ENCODE peak calls at places on chromosomes 2 and 18, in nine cellular contexts. Y, L, Z, G, I, N, W, M and K are unnamed samples. For H3K4me1, the result is how much of the 10 kb centered on the place peaks cover.

GRCh38 chr2:150001788-150002187 is 414.2 kb upstream of the MMADHC start:
- DNase-seq in Z (no peak), Y (no peak), L (no peak), W (no peak), G (no peak), I (no peak), N (no peak), M (no peak), K (no peak)

GRCh38 chr18:37574113-37574512 is 8.5 kb upstream of the CELF4 start:
- DNase-seq in M (no peak), L (no peak), N (no peak), G (no peak), Z (no peak), I (no peak), Y (peak), W (no peak), K (no peak)

GRCh38 chr2:241272722-241273551 is 42.5 kb downstream of the HDLBP start:
- DNase-seq in I (no peak), G (peak), N (peak), Y (peak), L (peak), M (peak), W (peak), Z (no peak), K (peak)

GRCh38 chr18:58532972-58533371 is 95.9 kb downstream of the ALPK2 start:
- DNase-seq in G (no peak), M (no peak), I (no peak), L (no peak), W (no peak), Z (no peak), Y (no peak), N (no peak), K (no peak)

GRCh38 chr2:44053052-44053451 is 57.3 kb upstream of the LRPPRC start:
- DNase-seq in G (no peak), M (no peak), W (no peak), I (no peak), N (no peak), L (no peak), Y (no peak), Z (no peak), K (no peak)

GRCh38 chr2:46067501-46068292 is 229.5 kb upstream of the EPAS1 start:
- DNase-seq in W (no peak), Y (peak), I (no peak), G (no peak), Z (peak), M (no peak), N (no peak), L (peak), K (peak)

GRCh38 chr2:179393481-179393880 is 128.8 kb upstream of the SESTD1 start:
- DNase-seq in Z (no peak), M (no peak), W (no peak), G (no peak), L (no peak), N (no peak), I (no peak), Y (peak), K (peak)

GRCh38 chr18:79484661-79485621 is 89.2 kb downstream of the NFATC1 start:
- DNase-seq in N (peak), L (no peak), G (peak), Z (no peak), I (peak), M (peak), W (no peak), Y (no peak), K (peak)

GRCh38 chr2:240208631-240209211 is 68.3 kb upstream of the OTOS start:
- DNase-seq in I (peak), M (no peak), G (no peak), Y (no peak), L (no peak), N (no peak), Z (no peak), W (no peak), K (no peak)

GRCh38 chr2:200137691-200138090 is 168.8 kb upstream of the SPATS2L start:
- DNase-seq in Y (no peak), G (no peak), N (no peak), I (no peak), L (no peak), Z (no peak), W (no peak), M (no peak), K (no peak)

GRCh38 chr2:3466482-3466863 is 52.9 kb downstream of the ADI1 start:
- DNase-seq in G (no peak), Y (no peak), I (peak), W (no peak), L (no peak), N (peak), Z (no peak), M (peak), K (no peak)

GRCh38 chr2:108988076-108988795 is 784 bp downstream of the EDAR start:
- DNase-seq in I (no peak), G (no peak), M (no peak), N (no peak), Z (no peak), L (no peak), Y (peak), W (no peak), K (no peak)

GRCh38 chr2:140585016-140585415 is 1545.8 kb downstream of the LRP1B start:
- DNase-seq in L (no peak), I (no peak), M (no peak), N (no peak), G (no peak), Y (no peak), W (no peak), Z (no peak), K (no peak)

GRCh38 chr18:57925706-57926105 is 118.3 kb upstream of the NEDD4L start:
- DNase-seq in I (no peak), N (no peak), L (no peak), M (no peak), Z (no peak), G (no peak), Y (peak), W (no peak), K (peak)

GRCh38 chr2:100978582-100979051 is 23.5 kb upstream of the RPL31 start:
- DNase-seq in I (no peak), N (peak), W (no peak), M (no peak), G (no peak), Z (no peak), Y (no peak), L (no peak), K (peak)

GRCh38 chr18:22391571-22392359 is 25.9 kb downstream of the CTAGE1 start:
- DNase-seq in N (no peak), Z (no peak), L (no peak), Y (peak), W (no peak), I (no peak), G (peak), M (peak), K (peak)

DNA sequence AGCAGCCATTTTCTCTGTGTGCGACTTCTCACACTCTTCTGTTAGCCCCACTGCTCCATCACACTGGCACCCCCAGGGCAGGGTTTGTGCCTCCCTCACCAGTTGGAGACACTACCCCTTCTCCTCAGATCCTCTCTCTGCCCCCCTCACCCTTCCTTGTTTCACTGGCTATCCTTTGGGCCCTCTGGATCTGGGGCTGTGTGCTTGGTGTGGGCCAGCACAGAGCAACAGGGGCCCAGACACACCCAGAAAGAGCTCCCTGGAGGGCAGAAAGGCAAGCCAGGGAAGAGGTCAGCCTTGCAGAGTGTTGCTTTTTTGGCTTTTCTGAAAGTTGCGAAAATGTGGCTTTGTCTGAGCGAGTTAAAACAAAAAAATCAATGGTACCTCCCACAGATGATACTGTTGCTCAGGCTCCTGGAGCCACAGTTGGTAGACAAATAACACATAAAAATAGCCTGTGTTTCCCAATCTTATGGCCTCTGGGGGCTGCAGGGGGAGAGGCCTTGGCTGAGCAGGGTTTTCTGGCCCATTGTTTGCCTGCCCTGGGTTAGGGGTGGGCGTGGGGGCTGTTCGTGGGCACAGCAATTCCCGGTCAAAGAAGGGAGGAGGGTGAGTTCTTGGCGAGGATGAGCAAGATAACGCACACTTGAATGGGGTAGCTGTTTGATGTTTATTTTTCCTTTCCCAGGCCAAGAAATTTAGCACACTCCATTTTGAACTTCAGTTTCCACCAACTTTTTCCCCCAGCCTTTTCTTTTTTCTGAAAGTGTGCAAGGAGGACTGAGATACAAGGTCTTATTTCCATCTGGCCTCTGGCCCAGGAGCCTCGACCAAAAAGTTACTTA is 167.0 kb upstream of the HAAO start:
- DNase-seq in I (no peak), W (no peak), N (peak), Z (no peak), Y (peak), M (no peak), L (no peak), G (no peak), K (peak)
- H3K4me1 ChIP-seq in I (under half), W (under half), N (under half), Z (under half), Y (under half), M (under half), L (under half), G (under half), K (half or more)

GRCh38 chr18:47898696-47899095 is 31.8 kb downstream of the SMAD2 start:
- DNase-seq in G (no peak), W (no peak), M (no peak), Y (no peak), Z (no peak), L (no peak), N (no peak), I (no peak), K (no peak)
- H3K4me1 ChIP-seq in G (under half), W (under half), M (half or more), Y (under half), Z (under half), L (under half), N (under half), I (under half), K (under half)

DNA sequence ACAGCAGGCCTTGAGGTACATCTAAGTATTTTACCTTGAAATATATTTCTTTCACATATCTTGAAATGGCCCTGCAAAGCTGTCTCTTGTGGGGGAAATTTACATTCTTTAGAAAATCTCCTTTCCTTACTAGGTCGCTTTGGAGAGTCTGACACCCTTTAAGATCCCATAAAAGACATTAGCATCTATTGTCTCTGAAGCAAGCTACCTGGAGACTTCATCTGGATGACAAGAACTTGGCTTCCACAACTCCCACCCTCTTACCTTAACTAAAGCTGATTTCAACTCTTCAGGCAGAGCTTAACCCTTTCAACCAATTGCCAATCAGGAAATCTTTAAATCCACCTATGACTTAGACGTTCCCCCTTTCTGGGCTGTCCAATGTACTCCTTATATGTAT is 219.3 kb downstream of the PIEZO2 start:
- DNase-seq in Y (no peak), I (no peak), N (no peak), Z (no peak), L (peak), G (no peak), M (no peak), W (no peak), K (no peak)
- H3K4me1 ChIP-seq in Y (under half), I (under half), N (under half), Z (under half), L (under half), G (under half), M (under half), W (under half), K (under half)

GRCh38 chr2:232376713-232377112 is 1.8 kb upstream of the ALPP start:
- DNase-seq in Z (no peak), L (no peak), G (no peak), M (no peak), I (no peak), N (no peak), W (no peak), Y (no peak), K (no peak)

GRCh38 chr2:232376260-232376659 is 2.3 kb upstream of the ALPP start:
- DNase-seq in N (no peak), G (no peak), Z (no peak), I (no peak), W (no peak), Y (no peak), L (no peak), M (no peak), K (no peak)

GRCh38 chr2:232369126-232369955 is 9.2 kb upstream of the ALPP start:
- DNase-seq in M (no peak), Z (no peak), I (no peak), N (no peak), L (no peak), Y (no peak), W (no peak), G (no peak), K (no peak)

GRCh38 chr2:232375164-232375563 is 3.4 kb upstream of the ALPP start:
- DNase-seq in Z (no peak), M (no peak), Y (no peak), L (no peak), I (no peak), W (no peak), G (no peak), N (no peak), K (no peak)

GRCh38 chr2:232372231-232373208 is 6.0 kb upstream of the ALPP start:
- DNase-seq in N (no peak), Y (peak), L (no peak), I (no peak), M (no peak), Z (no peak), W (no peak), G (no peak), K (peak)
- H3K4me1 ChIP-seq in N (under half), Y (under half), L (under half), I (under half), M (under half), Z (under half), W (under half), G (under half), K (under half)

DNA sequence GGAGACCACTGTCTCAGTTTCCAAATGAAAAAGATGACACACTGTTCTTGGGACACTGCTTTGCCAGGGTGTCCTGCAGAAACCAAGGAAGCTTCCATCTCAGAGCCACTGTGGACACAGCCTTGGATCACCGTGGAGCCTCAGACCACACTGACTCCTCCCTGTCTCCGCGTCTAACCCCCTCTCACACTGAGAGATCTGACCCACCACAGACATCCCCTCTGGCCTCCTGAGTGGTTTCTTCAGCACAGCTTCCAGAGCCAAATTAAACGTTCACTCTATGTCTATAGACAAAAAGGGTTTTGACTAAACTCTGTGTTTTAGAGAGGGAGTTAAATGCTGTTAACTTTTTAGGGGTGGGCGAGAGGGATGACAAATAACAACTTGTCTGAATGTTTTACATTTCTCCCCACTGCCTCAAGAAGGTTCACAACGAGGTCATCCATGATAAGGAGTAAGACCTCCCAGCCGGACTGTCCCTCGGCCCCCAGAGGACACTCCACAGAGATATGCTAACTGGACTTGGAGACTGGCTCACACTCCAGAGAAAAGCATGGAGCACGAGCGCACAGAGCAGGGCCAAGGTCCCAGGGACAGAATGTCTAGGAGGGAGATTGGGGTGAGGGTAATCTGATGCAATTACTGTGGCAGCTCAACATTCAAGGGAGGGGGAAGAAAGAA is 113.4 kb upstream of the PKDCC start:
- DNase-seq in L (no peak), W (peak), M (no peak), N (peak), Y (no peak), Z (no peak), G (no peak), I (no peak), K (no peak)
- H3K4me1 ChIP-seq in L (under half), W (half or more), M (under half), N (under half), Y (under half), Z (under half), G (under half), I (under half), K (half or more)